ENCODE peak calls at places on chromosomes 2 and 18, in nine cellular contexts. C, I, P, E, V, T, L, B and J are unnamed samples.
A peak's percentile ranks its signal among the peaks of the same experiment; 100 is the strongest.

GRCh38 chr2:217672472-217672871 is 330.3 kb downstream of the TNS1 start:
- DNase-seq in E (no peak), L (no peak), V (no peak), C (no peak), P (no peak), B (no peak), I (no peak), T (no peak), J (no peak)

GRCh38 chr18:24913507-24914147 is 438.3 kb downstream of the ZNF521 start:
- DNase-seq in C (no peak), E (no peak), P (no peak), I (no peak), T (no peak), B (no peak), L (no peak), V (no peak), J (no peak)

GRCh38 chr2:164737612-164738081 is 104.0 kb downstream of the COBLL1 start:
- DNase-seq in T (peak; percentile 79), B (peak; percentile 71), I (peak; percentile 73), V (peak; percentile 60), E (no peak), C (peak; percentile 33), P (peak; percentile 62), L (peak; percentile 52), J (peak; percentile 60)

GRCh38 chr2:225458431-225459117 is 59.1 kb downstream of the NYAP2 start:
- DNase-seq in C (no peak), I (no peak), E (no peak), P (no peak), V (no peak), L (no peak), T (no peak), B (no peak), J (no peak)

GRCh38 chr2:129004485-129004884 is 685.8 kb upstream of the HS6ST1 start:
- DNase-seq in I (no peak), C (no peak), T (no peak), V (no peak), L (no peak), E (no peak), P (peak; percentile 10), B (no peak), J (no peak)

GRCh38 chr18:29191263-29191662 is 1014.3 kb upstream of the CDH2 start:
- DNase-seq in B (no peak), T (no peak), I (no peak), E (no peak), V (no peak), C (no peak), L (peak; percentile 45), P (no peak), J (no peak)

GRCh38 chr2:171159326-171160118 is 1.2 kb downstream of the TLK1 start:
- DNase-seq in P (peak; percentile 49), B (peak; percentile 66), T (peak; percentile 76), C (peak; percentile 43), L (peak; percentile 80), I (no peak), V (peak; percentile 51), E (peak; percentile 40), J (peak; percentile 59)

GRCh38 chr2:26691140-26691539 is 1.4 kb upstream of the KCNK3 start:
- DNase-seq in C (no peak), I (no peak), T (no peak), V (no peak), L (no peak), B (no peak), P (no peak), E (no peak), J (no peak)

GRCh38 chr2:187862715-187863114 is 308.5 kb upstream of the TFPI start:
- DNase-seq in C (no peak), E (no peak), P (no peak), T (no peak), I (no peak), L (no peak), V (no peak), B (no peak), J (no peak)

DNA sequence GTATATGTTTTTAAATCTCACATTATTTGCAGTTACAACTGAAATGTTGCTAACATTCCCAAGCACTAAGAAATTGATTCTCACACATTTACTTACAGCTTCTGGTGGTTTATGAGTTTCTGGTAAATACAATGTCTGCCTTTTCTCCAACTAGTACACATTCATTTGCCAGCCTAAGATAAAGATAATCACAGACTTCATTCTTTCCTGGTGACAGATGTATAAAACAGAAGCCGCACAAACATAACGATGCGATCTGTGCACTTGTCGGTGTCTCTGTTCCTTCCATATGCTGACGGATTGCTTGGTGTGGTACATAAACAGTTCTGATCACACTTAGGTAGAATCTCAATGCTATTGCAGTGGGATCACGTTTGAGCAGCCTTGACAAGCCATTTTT is 100.4 kb upstream of the DDX18 start:
- DNase-seq in T (no peak), L (no peak), B (no peak), C (no peak), E (no peak), V (no peak), I (no peak), P (no peak), J (no peak)
- TF ChIP-seq CTCF in T (no peak), L (no peak), B (no peak), C (no peak), E (no peak), V (no peak), I (no peak), P (no peak), J (no peak)

GRCh38 chr2:111698089-111698488 is 185.9 kb downstream of the ANAPC1 start:
- DNase-seq in P (no peak), L (no peak), C (no peak), V (no peak), T (peak; percentile 46), B (no peak), I (no peak), E (no peak), J (no peak)

GRCh38 chr2:111701798-111702118 is 182.2 kb downstream of the ANAPC1 start:
- DNase-seq in V (no peak), B (no peak), P (no peak), T (no peak), I (no peak), E (no peak), C (no peak), L (no peak), J (no peak)

GRCh38 chr2:111701266-111701665 is 182.7 kb downstream of the ANAPC1 start:
- DNase-seq in B (no peak), I (no peak), L (no peak), C (no peak), T (peak; percentile 55), V (no peak), E (no peak), P (no peak), J (no peak)

GRCh38 chr2:111697560-111697959 is 186.4 kb downstream of the ANAPC1 start:
- DNase-seq in P (peak; percentile 41), T (no peak), C (no peak), V (no peak), I (no peak), E (no peak), L (no peak), B (no peak), J (no peak)

GRCh38 chr2:111698743-111699554 is 185.0 kb downstream of the ANAPC1 start:
- DNase-seq in B (peak; percentile 59), T (peak; percentile 72), E (peak; percentile 41), I (peak; percentile 75), V (peak; percentile 79), P (peak; percentile 89), C (peak; percentile 29), L (peak; percentile 100), J (peak; percentile 88)
- H3K27ac ChIP-seq in B (no peak overlapping the region), T (no peak overlapping the region), E (no peak overlapping the region), I (no peak overlapping the region), V (no peak overlapping the region), P (peak overlapping the region; percentile 81), C (no peak overlapping the region), L (peak overlapping the region; percentile 89), J (peak overlapping the region; percentile 41)

GRCh38 chr2:156800781-156801366 is 364.7 kb downstream of the GPD2 start:
- DNase-seq in T (no peak), V (no peak), L (no peak), C (no peak), P (no peak), I (no peak), B (no peak), E (no peak), J (no peak)

GRCh38 chr2:156797832-156798231 is 361.7 kb downstream of the GPD2 start:
- DNase-seq in E (no peak), L (no peak), B (no peak), C (no peak), T (no peak), P (no peak), V (no peak), I (no peak), J (no peak)

GRCh38 chr2:156803243-156803642 is 367.1 kb downstream of the GPD2 start:
- DNase-seq in P (no peak), V (no peak), T (no peak), B (no peak), L (no peak), I (no peak), E (no peak), C (no peak), J (no peak)

GRCh38 chr2:156803967-156804366 is 367.8 kb downstream of the GPD2 start:
- DNase-seq in L (no peak), T (no peak), C (no peak), P (no peak), V (no peak), B (no peak), E (no peak), I (no peak), J (no peak)

GRCh38 chr2:156800065-156800556 is 363.9 kb downstream of the GPD2 start:
- DNase-seq in V (no peak), E (no peak), P (no peak), C (no peak), T (no peak), I (no peak), L (no peak), B (no peak), J (no peak)
- H3K4me3 ChIP-seq in V (no peak overlapping the region), E (no peak overlapping the region), P (no peak overlapping the region), C (no peak overlapping the region), T (no peak overlapping the region), I (no peak overlapping the region), L (no peak overlapping the region), B (no peak overlapping the region), J (no peak overlapping the region)

DNA sequence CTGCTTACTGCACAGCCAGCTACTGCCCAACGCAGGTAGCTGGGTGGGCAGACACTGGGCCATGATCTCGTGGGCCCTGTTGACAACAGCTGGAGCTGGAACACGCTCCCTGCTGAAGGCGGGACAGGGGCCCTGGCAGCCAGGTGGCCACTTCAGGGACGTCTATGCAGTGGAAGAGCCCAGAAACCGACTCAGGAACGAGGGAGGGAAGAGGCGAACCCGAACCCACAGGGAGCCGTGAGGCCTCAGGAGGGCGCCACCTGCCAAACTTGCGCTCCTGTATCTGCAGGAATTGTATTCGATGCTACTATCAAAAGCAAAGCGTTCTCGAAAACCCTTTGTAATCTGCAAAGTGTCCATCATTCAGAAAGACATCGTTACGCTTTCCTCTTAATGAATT is 198.4 kb downstream of the EIPR1 start:
- DNase-seq in T (no peak), P (no peak), B (no peak), C (no peak), I (no peak), L (no peak), V (no peak), E (no peak), J (no peak)
- TF ChIP-seq CTCF in T (no peak), P (no peak), B (no peak), C (no peak), I (no peak), L (no peak), V (no peak), E (no peak), J (no peak)